ENCODE peak calls at places on chromosome X, in seven cellular contexts. X, J, O, V, S, F and U are unnamed samples.
A peak's percentile ranks its signal among the peaks of the same experiment; 100 is the strongest.

GRCh38 chrX:129634541-129634940 is 20.2 kb downstream of the APLN start:
- DNase-seq in X (no peak), J (no peak), O (no peak), V (no peak), S (no peak), F (peak; percentile 66), U (no peak)

GRCh38 chrX:18885317-18886004 is 98.5 kb downstream of the PHKA2 start:
- DNase-seq in X (no peak), J (peak; percentile 13), O (no peak), V (no peak), S (peak; percentile 18), F (peak; percentile 17), U (no peak)

GRCh38 chrX:150482537-150483217 is 85.7 kb upstream of the MTM1 start:
- DNase-seq in X (no peak), J (no peak), O (peak; percentile 16), V (peak; percentile 85), S (peak; percentile 73), F (no peak), U (no peak)

GRCh38 chrX:148310402-148311200 is 189.8 kb upstream of the AFF2 start:
- DNase-seq in X (no peak), J (peak; percentile 5), O (no peak), V (no peak), S (no peak), F (no peak), U (no peak)

GRCh38 chrX:155900765-155901164 is 19.6 kb downstream of the VAMP7 start:
- DNase-seq in X (no peak), J (no peak), O (no peak), V (no peak), S (no peak), F (no peak), U (no peak)

GRCh38 chrX:107678957-107679740 is 50.8 kb downstream of the PRPS1 start:
- DNase-seq in X (peak; percentile 62), J (no peak), O (peak; percentile 89), V (peak; percentile 79), S (peak; percentile 95), F (no peak), U (peak; percentile 52)

GRCh38 chrX:103398321-103398937 is 22.1 kb downstream of the BEX3 start:
- DNase-seq in X (no peak), J (no peak), O (no peak), V (peak; percentile 80), S (peak; percentile 91), F (no peak), U (no peak)

GRCh38 chrX:54950730-54951375 is 30.2 kb downstream of the TRO start:
- DNase-seq in X (no peak), J (no peak), O (no peak), V (no peak), S (no peak), F (no peak), U (no peak)

GRCh38 chrX:53049127-53049517 is 533 bp downstream of the GPR173 start:
- DNase-seq in X (no peak), J (no peak), O (no peak), V (no peak), S (no peak), F (peak; percentile 3), U (no peak)

GRCh38 chrX:119640621-119641020 is 34.4 kb upstream of the NKRF start:
- DNase-seq in X (no peak), J (no peak), O (no peak), V (no peak), S (no peak), F (no peak), U (peak; percentile 48)

GRCh38 chrX:10990418-10990817 is 120.7 kb upstream of the HCCS start:
- DNase-seq in X (no peak), J (no peak), O (no peak), V (no peak), S (no peak), F (no peak), U (no peak)

GRCh38 chrX:93874554-93874953 is 200.5 kb downstream of the FAM133A start:
- DNase-seq in X (no peak), J (no peak), O (no peak), V (peak; percentile 64), S (peak; percentile 23), F (peak; percentile 76), U (no peak)

GRCh38 chrX:413322-414201 is 26.9 kb upstream of the PPP2R3B start:
- DNase-seq in X (no peak), J (no peak), O (no peak), V (no peak), S (peak; percentile 27), F (peak; percentile 81), U (peak; percentile 26)

GRCh38 chrX:107968623-107969022 is 13.5 kb downstream of the TEX13B start:
- DNase-seq in X (no peak), J (no peak), O (no peak), V (no peak), S (no peak), F (no peak), U (no peak)

GRCh38 chrX:21153503-21153902 is 220.7 kb upstream of the CNKSR2 start:
- DNase-seq in X (no peak), J (no peak), O (peak; percentile 18), V (peak; percentile 6), S (peak; percentile 47), F (no peak), U (no peak)

GRCh38 chrX:70262952-70263567 is 3.1 kb upstream of the P2RY4 start:
- DNase-seq in X (peak; percentile 69), J (no peak), O (peak; percentile 18), V (peak; percentile 49), S (peak; percentile 51), F (peak; percentile 75), U (no peak)

GRCh38 chrX:110418220-110418856 is 59.7 kb downstream of the RTL9 start:
- DNase-seq in X (no peak), J (no peak), O (no peak), V (no peak), S (peak; percentile 68), F (peak; percentile 64), U (no peak)

GRCh38 chrX:150219374-150220185 is 143.5 kb upstream of the MAMLD1 start:
- DNase-seq in X (no peak), J (no peak), O (no peak), V (peak; percentile 53), S (peak; percentile 39), F (peak; percentile 30), U (no peak)

DNA sequence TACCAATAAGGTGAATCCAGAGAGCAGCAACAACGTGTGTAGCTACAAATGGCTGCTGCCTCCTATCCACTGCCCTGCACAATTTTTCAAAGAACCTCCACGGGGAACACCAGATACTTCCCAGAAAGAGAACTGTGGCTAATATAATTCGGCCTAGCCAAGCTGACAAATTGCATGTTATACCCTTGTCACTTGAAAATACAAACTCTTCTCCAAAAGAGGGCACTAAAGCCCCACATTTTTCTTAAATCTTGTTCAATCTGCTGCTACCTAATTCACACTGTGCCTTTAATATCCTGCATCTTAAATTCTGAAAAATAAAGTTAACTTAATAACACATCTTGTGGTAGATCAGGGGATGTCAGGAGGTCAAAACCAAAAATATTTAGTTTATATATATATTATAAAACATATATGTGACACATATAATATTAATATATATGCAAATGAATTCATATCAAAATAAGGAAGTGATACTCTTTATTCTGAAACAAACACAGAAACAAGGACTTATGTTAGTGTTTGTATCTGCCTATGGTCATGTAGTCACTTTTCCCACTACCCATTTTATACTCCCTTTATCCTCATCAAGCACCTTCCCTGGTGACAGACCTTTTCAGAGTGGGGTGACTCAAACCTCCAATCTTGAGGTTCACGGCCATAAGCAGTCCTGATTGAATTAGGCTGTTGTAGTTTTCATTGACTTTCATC is 24.1 kb downstream of the CT45A1 start:
- DNase-seq in X (no peak), J (no peak), O (no peak), V (peak; percentile 27), S (peak; percentile 3), F (peak; percentile 15), U (no peak)
- TF ChIP-seq CTCF in X (no peak), J (no peak), O (no peak), V (no peak), S (no peak), F (peak; percentile 32), U (no peak)

GRCh38 chrX:120999413-120999812 is 13.9 kb upstream of the CT47A1 start:
- DNase-seq in X (no peak), J (no peak), O (no peak), V (no peak), S (no peak), F (no peak), U (no peak)

GRCh38 chrX:121000589-121000988 is 15.0 kb upstream of the CT47A1 start:
- DNase-seq in X (no peak), J (peak; percentile 7), O (no peak), V (peak; percentile 71), S (peak; percentile 58), F (peak; percentile 26), U (no peak)
- TF ChIP-seq CTCF in X (no peak), J (peak; percentile 39), O (no peak), V (peak; percentile 42), S (peak; percentile 27), F (peak; percentile 28), U (no peak)

GRCh38 chrX:72545990-72546389 is 26.7 kb downstream of the HDAC8 start:
- DNase-seq in X (no peak), J (no peak), O (no peak), V (peak; percentile 23), S (peak; percentile 9), F (peak; percentile 13), U (no peak)
- TF ChIP-seq CTCF in X (no peak), J (no peak), O (no peak), V (no peak), S (peak; percentile 5), F (peak; percentile 40), U (no peak)

GRCh38 chrX:132561483-132561882 is 72.6 kb upstream of the MBNL3 start:
- DNase-seq in X (no peak), J (no peak), O (no peak), V (peak; percentile 2), S (no peak), F (no peak), U (no peak)

GRCh38 chrX:132559101-132559500 is 70.3 kb upstream of the MBNL3 start:
- DNase-seq in X (no peak), J (no peak), O (no peak), V (no peak), S (no peak), F (no peak), U (no peak)

GRCh38 chrX:132565273-132565672 is 76.4 kb upstream of the MBNL3 start:
- DNase-seq in X (no peak), J (no peak), O (no peak), V (no peak), S (no peak), F (no peak), U (no peak)

GRCh38 chrX:132564026-132564425 is 75.2 kb upstream of the MBNL3 start:
- DNase-seq in X (no peak), J (no peak), O (no peak), V (no peak), S (no peak), F (no peak), U (no peak)

GRCh38 chrX:132561974-132562373 is 73.1 kb upstream of the MBNL3 start:
- DNase-seq in X (no peak), J (no peak), O (no peak), V (no peak), S (no peak), F (no peak), U (no peak)
- TF ChIP-seq CTCF in X (no peak), J (no peak), O (no peak), V (no peak), S (no peak), F (no peak), U (no peak)